ENCODE peak calls at places on chromosomes 4 and X, in six cellular contexts. A is A549, E is K562, N is HepG2, V is endothelial cell of umbilical vein, Y is GM12878. G is an unnamed sample.

GRCh38 chr4:76301068-76301774 is 5.3 kb upstream of the STBD1 start:
- DNase-seq in V (no peak), Y (peak; percentile 74), E (peak; percentile 94), N (peak; percentile 91), A (peak; percentile 43), G (peak; percentile 91)

GRCh38 chrX:17682259-17682658 is 55.0 kb upstream of the SCML1 start:
- DNase-seq in A (no peak), Y (no peak), N (no peak), E (no peak), V (no peak), G (no peak)

GRCh38 chr4:173547889-173548288 is 17.9 kb upstream of the HAND2 start:
- DNase-seq in N (no peak), A (no peak), Y (no peak), V (no peak), E (peak; percentile 39), G (peak; percentile 83)

GRCh38 chrX:8037593-8038348 is 110.6 kb upstream of the PNPLA4 start:
- DNase-seq in Y (no peak), V (no peak), N (no peak), E (no peak), A (no peak), G (peak; percentile 51)

GRCh38 chr4:24568425-24568824 is 15.9 kb downstream of the DHX15 start:
- DNase-seq in A (no peak), N (no peak), E (no peak), V (no peak), Y (no peak), G (no peak)

GRCh38 chr4:36288727-36289126 is 7.3 kb downstream of the DTHD1 start:
- DNase-seq in A (no peak), E (no peak), V (no peak), N (no peak), Y (no peak), G (no peak)

GRCh38 chr4:945274-946102 is 13.2 kb downstream of the TMEM175 start:
- DNase-seq in A (no peak), V (no peak), E (no peak), N (peak; percentile 39), Y (no peak), G (no peak)

GRCh38 chr4:168699224-168699878 is 202.5 kb downstream of the PALLD start:
- DNase-seq in N (peak; percentile 57), V (no peak), Y (no peak), A (no peak), E (no peak), G (no peak)

GRCh38 chrX:10598540-10598939 is 21.8 kb downstream of the MID1 start:
- DNase-seq in N (no peak), A (no peak), E (no peak), V (no peak), Y (no peak), G (no peak)

GRCh38 chrX:107738768-107739167 is 36.8 kb downstream of the TSC22D3 start:
- DNase-seq in V (no peak), N (no peak), Y (no peak), A (no peak), E (no peak), G (no peak)
- TF ChIP-seq MAX in V (no peak), N (no peak), Y (no peak), A (no peak), E (no peak), G (no peak)

GRCh38 chrX:9374537-9374936 is 90.3 kb upstream of the TBL1X start:
- DNase-seq in E (no peak), A (no peak), Y (no peak), V (no peak), N (no peak), G (no peak)

GRCh38 chrX:9369802-9370291 is 95.0 kb upstream of the TBL1X start:
- DNase-seq in E (no peak), Y (no peak), N (no peak), A (no peak), V (no peak), G (no peak)

GRCh38 chrX:9370888-9371287 is 94.0 kb upstream of the TBL1X start:
- DNase-seq in V (no peak), N (no peak), A (no peak), E (no peak), Y (no peak), G (no peak)

GRCh38 chrX:9372866-9373265 is 92.0 kb upstream of the TBL1X start:
- DNase-seq in V (no peak), N (no peak), A (no peak), E (no peak), Y (no peak), G (no peak)

GRCh38 chrX:9373789-9374188 is 91.1 kb upstream of the TBL1X start:
- DNase-seq in N (no peak), Y (no peak), E (no peak), V (no peak), A (no peak), G (no peak)
- TF ChIP-seq MYC in N (no peak), Y (no peak), E (no peak), V (no peak), A (no peak), G (no peak)

GRCh38 chrX:78130396-78130795 is 9.1 kb downstream of the TAF9B start:
- DNase-seq in N (no peak), Y (no peak), A (no peak), E (no peak), V (no peak), G (no peak)
- TF ChIP-seq POLR2A in N (no peak), Y (no peak), A (no peak), E (no peak), V (no peak), G (no peak)

DNA sequence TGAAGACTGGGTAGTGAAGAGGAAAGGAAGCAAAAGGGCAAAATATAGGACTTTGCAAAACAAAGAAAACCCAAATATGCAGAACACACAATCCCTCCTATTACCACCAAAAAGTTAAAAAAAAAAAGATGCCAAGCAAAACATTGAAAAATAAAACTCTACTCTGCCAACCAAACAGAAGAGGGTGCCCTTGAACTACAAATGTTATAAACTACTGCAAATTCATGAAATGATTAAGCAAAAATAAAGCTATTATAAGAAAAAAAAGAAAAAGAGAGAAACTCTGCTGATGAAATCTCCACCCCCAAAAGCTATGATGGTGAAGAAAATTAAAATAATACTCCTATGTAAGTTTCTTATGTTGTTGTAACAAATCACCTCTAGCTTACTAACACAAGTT is 168.5 kb upstream of the STK26 start:
- DNase-seq in E (peak; percentile 16), N (no peak), Y (no peak), V (peak; percentile 20), A (no peak), G (peak; percentile 38)
- TF ChIP-seq MAX in E (no peak), N (no peak), Y (no peak), V (no peak), A (no peak), G (no peak)

GRCh38 chr4:40227284-40227683 is 30.5 kb downstream of the RHOH start:
- DNase-seq in E (no peak), V (no peak), Y (peak; percentile 77), N (no peak), A (no peak), G (peak; percentile 60)
- TF ChIP-seq MYC in E (no peak), V (no peak), Y (no peak), N (no peak), A (no peak), G (no peak)

G was measured in NB4.